ENCODE peak calls at places on chromosomes 6 and 20, in six cellular contexts. A, X, Q, L, S and N are unnamed samples.

GRCh38 chr20:40563296-40563950 is 125.6 kb downstream of the MAFB start:
- DNase-seq in A (no peak), X (peak), Q (no peak), L (no peak), S (no peak), N (peak)

GRCh38 chr6:159075506-159076100 is 30.8 kb upstream of the TAGAP start:
- DNase-seq in A (no peak), X (no peak), Q (no peak), L (no peak), S (no peak), N (no peak)

GRCh38 chr6:80725156-80725930 is 618.9 kb downstream of the BCKDHB start:
- DNase-seq in A (peak), X (no peak), Q (no peak), L (no peak), S (no peak), N (no peak)

GRCh38 chr6:137309078-137309762 is 90.0 kb upstream of the IFNGR1 start:
- DNase-seq in A (peak), X (no peak), Q (peak), L (peak), S (peak), N (no peak)

GRCh38 chr6:136607204-136607931 is 57.1 kb upstream of the MAP7 start:
- DNase-seq in A (peak), X (no peak), Q (no peak), L (peak), S (no peak), N (peak)

GRCh38 chr6:45681860-45682488 is 304.2 kb upstream of the SUPT3H start:
- DNase-seq in A (no peak), X (no peak), Q (no peak), L (no peak), S (peak), N (no peak)

GRCh38 chr6:109024784-109025183 is 69.9 kb downstream of the SESN1 start:
- DNase-seq in A (peak), X (no peak), Q (peak), L (no peak), S (no peak), N (peak)

GRCh38 chr6:163711615-163712568 is 297.4 kb downstream of the QKI start:
- DNase-seq in A (no peak), X (peak), Q (no peak), L (peak), S (peak), N (no peak)

GRCh38 chr20:33684533-33685327 is 1.5 kb downstream of the E2F1 start:
- DNase-seq in A (no peak), X (no peak), Q (no peak), L (no peak), S (no peak), N (no peak)

GRCh38 chr6:53103993-53104675 is 38.9 kb downstream of the FBXO9 start:
- DNase-seq in A (no peak), X (no peak), Q (no peak), L (peak), S (no peak), N (no peak)

GRCh38 chr6:7324520-7324919 is 11.5 kb upstream of the SSR1 start:
- DNase-seq in A (no peak), X (no peak), Q (no peak), L (no peak), S (no peak), N (no peak)

GRCh38 chr6:169162968-169163903 is 90.4 kb downstream of the THBS2 start:
- DNase-seq in A (peak), X (peak), Q (no peak), L (peak), S (no peak), N (peak)

GRCh38 chr20:49825521-49826033 is 12.9 kb downstream of the SLC9A8 start:
- DNase-seq in A (no peak), X (no peak), Q (no peak), L (peak), S (no peak), N (no peak)
- TF ChIP-seq BHLHE40 in A (no peak), X (no peak), Q (no peak), L (no peak), S (no peak), N (no peak)

GRCh38 chr20:50371878-50372769 is 138.1 kb upstream of the PTPN1 start:
- DNase-seq in A (peak), X (no peak), Q (no peak), L (peak), S (no peak), N (no peak)

GRCh38 chr20:50372770-50373088 is 137.5 kb upstream of the PTPN1 start:
- DNase-seq in A (peak), X (peak), Q (no peak), L (peak), S (no peak), N (peak)

GRCh38 chr20:50374541-50375078 is 135.6 kb upstream of the PTPN1 start:
- DNase-seq in A (no peak), X (no peak), Q (no peak), L (no peak), S (no peak), N (no peak)

GRCh38 chr20:50376179-50376887 is 133.8 kb upstream of the PTPN1 start:
- DNase-seq in A (no peak), X (no peak), Q (no peak), L (no peak), S (no peak), N (no peak)

DNA sequence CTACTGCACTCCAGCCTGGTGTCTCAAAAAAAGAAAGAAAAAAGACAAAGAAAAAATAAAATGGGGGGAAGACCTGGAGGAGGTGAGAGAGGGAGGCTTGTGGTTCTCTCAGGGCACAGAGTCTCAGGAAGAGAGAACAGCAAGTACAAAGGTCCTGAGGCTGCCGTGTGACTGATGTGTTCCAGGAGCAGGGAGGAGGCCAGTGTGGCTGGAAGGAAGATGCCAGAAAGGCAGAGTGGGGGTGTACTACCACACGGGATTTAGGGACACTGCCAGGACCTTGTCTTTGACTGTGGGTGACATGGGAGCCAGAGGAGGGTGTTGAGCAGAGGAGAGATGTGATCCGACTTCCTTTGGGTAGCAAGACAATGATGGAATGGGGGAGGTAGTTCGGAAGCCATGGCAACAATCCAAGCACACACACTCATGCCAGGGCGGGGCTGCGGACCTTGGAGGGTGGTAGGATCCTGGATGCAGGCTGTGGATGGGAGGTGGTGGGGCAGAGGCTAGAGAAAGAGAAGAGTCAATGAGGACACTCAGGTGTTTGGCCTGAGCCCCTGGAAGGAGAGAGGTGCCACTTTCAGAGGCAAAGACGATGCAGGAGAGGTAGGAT is 136.4 kb upstream of the PTPN1 start:
- DNase-seq in A (no peak), X (peak), Q (no peak), L (no peak), S (no peak), N (no peak)
- TF ChIP-seq BHLHE40 in A (no peak), X (no peak), Q (no peak), L (no peak), S (no peak), N (no peak)

DNA sequence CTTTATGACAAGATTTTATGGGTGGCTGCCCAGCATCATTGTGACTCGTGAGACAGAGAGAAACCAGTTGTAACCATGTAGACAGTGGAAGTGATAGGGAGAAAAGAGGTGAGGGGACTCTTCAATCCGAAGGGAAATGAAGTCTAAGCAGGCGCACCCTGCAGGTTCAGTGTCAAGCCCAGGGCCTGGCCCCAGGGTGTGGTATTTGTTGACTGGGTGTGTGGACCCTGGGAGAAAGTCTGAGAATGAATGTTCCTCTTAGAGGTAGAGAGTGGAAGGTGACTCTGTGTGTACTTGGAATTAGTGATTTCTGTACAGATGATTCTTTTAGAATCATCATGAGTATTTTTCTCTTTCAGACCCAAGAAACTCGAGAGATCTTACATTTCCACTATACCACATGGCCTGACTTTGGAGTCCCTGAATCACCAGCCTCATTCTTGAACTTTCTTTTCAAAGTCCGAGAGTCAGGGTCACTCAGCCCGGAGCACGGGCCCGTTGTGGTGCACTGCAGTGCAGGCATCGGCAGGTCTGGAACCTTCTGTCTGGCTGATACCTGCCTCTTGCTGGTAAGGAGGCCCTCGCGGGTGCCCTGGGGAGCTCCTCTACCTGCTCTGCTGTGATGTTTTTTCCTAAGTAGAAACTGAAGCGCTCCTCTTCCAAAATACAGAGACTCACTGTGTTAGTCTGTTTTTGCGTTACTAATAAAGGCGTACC is 68.0 kb downstream of the PTPN1 start:
- DNase-seq in A (no peak), X (no peak), Q (no peak), L (no peak), S (no peak), N (no peak)
- TF ChIP-seq BHLHE40 in A (no peak), X (no peak), Q (no peak), L (no peak), S (no peak), N (no peak)

GRCh38 chr20:37295001-37295400 is 5.5 kb downstream of the MANBAL start:
- DNase-seq in A (peak), X (peak), Q (no peak), L (no peak), S (no peak), N (peak)
- TF ChIP-seq BHLHE40 in A (no peak), X (no peak), Q (no peak), L (no peak), S (no peak), N (no peak)

GRCh38 chr20:24117386-24117785 is 128.8 kb upstream of the GGTLC1 start:
- DNase-seq in A (no peak), X (no peak), Q (no peak), L (no peak), S (no peak), N (no peak)
- TF ChIP-seq BHLHE40 in A (no peak), X (no peak), Q (no peak), L (no peak), S (no peak), N (no peak)

GRCh38 chr20:36285746-36286447 is 20.2 kb upstream of the DLGAP4 start:
- DNase-seq in A (no peak), X (no peak), Q (no peak), L (no peak), S (no peak), N (no peak)

GRCh38 chr20:36279362-36279761 is 26.8 kb upstream of the DLGAP4 start:
- DNase-seq in A (no peak), X (no peak), Q (no peak), L (no peak), S (no peak), N (no peak)

GRCh38 chr20:36281785-36282380 is 24.3 kb upstream of the DLGAP4 start:
- DNase-seq in A (no peak), X (no peak), Q (no peak), L (no peak), S (no peak), N (no peak)

GRCh38 chr20:36279776-36280175 is 26.4 kb upstream of the DLGAP4 start:
- DNase-seq in A (no peak), X (no peak), Q (no peak), L (no peak), S (no peak), N (no peak)

GRCh38 chr20:36284751-36285150 is 21.4 kb upstream of the DLGAP4 start:
- DNase-seq in A (no peak), X (no peak), Q (no peak), L (no peak), S (no peak), N (no peak)
- TF ChIP-seq BHLHE40 in A (no peak), X (no peak), Q (no peak), L (no peak), S (no peak), N (no peak)

DNA sequence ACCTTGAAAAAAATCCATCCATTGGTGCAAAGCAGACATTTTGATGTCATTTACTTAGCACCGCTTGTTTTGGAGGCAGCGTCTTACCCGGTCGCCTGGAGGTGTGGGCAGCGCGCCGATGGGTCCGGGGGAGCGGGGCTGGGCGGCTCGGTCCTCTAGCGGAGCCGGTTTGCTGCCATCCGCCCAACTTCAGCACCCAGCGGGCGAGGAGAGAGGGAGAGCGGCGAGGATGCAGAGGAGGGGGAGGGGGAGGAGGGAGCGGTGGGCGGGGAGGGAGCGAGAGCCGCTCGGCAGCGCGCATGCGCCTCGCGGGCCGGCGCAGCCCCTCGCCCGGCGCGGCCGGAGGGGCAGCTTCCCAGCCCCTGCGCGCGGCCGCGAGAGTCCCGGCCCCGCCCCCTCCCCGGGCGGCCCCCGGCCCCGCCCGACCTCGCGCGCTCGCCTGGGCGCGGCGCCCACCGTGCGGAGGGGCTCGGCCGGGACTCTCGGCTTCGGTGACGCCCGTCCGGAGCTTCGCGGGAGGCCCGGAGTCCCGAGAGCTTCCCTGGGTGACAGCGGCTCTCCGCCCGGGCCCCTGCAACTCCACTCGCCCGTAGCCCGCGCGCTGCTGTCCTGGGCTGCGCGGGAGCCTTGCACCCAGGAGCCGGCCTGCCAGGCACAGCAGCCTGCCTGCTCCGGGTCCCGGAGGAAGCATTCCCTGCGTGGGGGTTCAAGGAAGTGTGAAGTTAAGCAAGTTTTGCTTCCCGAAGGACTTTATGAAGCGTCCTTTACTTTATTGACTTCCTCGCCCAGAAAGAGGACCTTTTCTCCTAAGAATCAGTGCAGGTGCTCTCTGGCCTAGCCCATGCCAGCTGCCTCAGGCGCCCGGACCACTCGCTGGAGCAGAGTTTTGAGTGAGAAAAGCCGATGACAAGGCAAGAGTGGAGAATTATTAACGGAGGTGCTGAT is at the start of gene RGS17:
- DNase-seq in A (peak), X (peak), Q (peak), L (no peak), S (no peak), N (no peak)
- TF ChIP-seq BHLHE40 in A (no peak), X (no peak), Q (no peak), L (no peak), S (no peak), N (no peak)

GRCh38 chr6:16764188-16764950 is 3.1 kb upstream of the ATXN1 start:
- DNase-seq in A (peak), X (no peak), Q (no peak), L (peak), S (no peak), N (peak)

GRCh38 chr6:16761469-16762264 is 407 bp upstream of the ATXN1 start:
- DNase-seq in A (peak), X (peak), Q (peak), L (peak), S (no peak), N (peak)

GRCh38 chr6:16762265-16762546 is 946 bp upstream of the ATXN1 start:
- DNase-seq in A (no peak), X (peak), Q (no peak), L (no peak), S (no peak), N (no peak)

GRCh38 chr6:16760536-16761468 is at the start of gene ATXN1:
- DNase-seq in A (peak), X (peak), Q (no peak), L (peak), S (no peak), N (no peak)

GRCh38 chr6:16762547-16763477 is 1.6 kb upstream of the ATXN1 start:
- DNase-seq in A (peak), X (peak), Q (peak), L (peak), S (no peak), N (peak)
- TF ChIP-seq BHLHE40 in A (peak), X (no peak), Q (no peak), L (no peak), S (no peak), N (no peak)